ENCODE peak calls at places on chromosome 9, in five cellular contexts. A, E, Y, Q and S are unnamed samples.

GRCh38 chr9:76615149-76615548 is 149.1 kb upstream of the PCA3 start:
- DNase-seq in A (peak), E (peak), Y (peak), Q (no peak), S (no peak)

GRCh38 chr9:5909999-5910398 is 19.3 kb downstream of the MLANA start:
- DNase-seq in E (no peak), Y (no peak), Q (no peak), A (no peak), S (no peak)

GRCh38 chr9:37295796-37296195 is 126.7 kb upstream of the GRHPR start:
- DNase-seq in Q (no peak), Y (no peak), E (no peak), A (no peak), S (no peak)

GRCh38 chr9:130642926-130643325 is 21.5 kb upstream of the PRDM12 start:
- DNase-seq in Q (no peak), Y (no peak), A (no peak), E (no peak), S (no peak)

GRCh38 chr9:137115394-137116026 is 977 bp upstream of the DPP7 start:
- DNase-seq in Y (no peak), A (no peak), Q (no peak), E (no peak), S (no peak)

GRCh38 chr9:85514256-85514655 is 227.5 kb downstream of the AGTPBP1 start:
- DNase-seq in E (no peak), Y (no peak), A (no peak), Q (no peak), S (no peak)

GRCh38 chr9:117459941-117460340 is 45.1 kb upstream of the ASTN2 start:
- DNase-seq in E (no peak), Q (no peak), Y (no peak), A (no peak), S (no peak)

GRCh38 chr9:99137225-99137624 is 32.3 kb downstream of the TGFBR1 start:
- DNase-seq in Y (no peak), Q (no peak), E (no peak), A (no peak), S (no peak)

GRCh38 chr9:95626885-95627558 is 110.3 kb upstream of the PTCH1 start:
- DNase-seq in Q (no peak), Y (no peak), A (no peak), E (no peak), S (no peak)

GRCh38 chr9:104494808-104495207 is 9.3 kb upstream of the OR13F1 start:
- DNase-seq in E (no peak), Y (no peak), A (no peak), Q (peak), S (no peak)

GRCh38 chr9:136375096-136375495 is 1.6 kb upstream of the CARD9 start:
- DNase-seq in A (no peak), Y (no peak), Q (no peak), E (no peak), S (no peak)

GRCh38 chr9:107249131-107249533 is 33.9 kb upstream of the RAD23B start:
- DNase-seq in Y (no peak), Q (peak), E (no peak), A (no peak), S (no peak)

GRCh38 chr9:71683598-71684235 is 84.6 kb downstream of the CEMIP2 start:
- DNase-seq in A (no peak), Q (peak), Y (peak), E (peak), S (no peak)

GRCh38 chr9:129697956-129698757 is 32.7 kb downstream of the PRRX2 start:
- DNase-seq in E (no peak), Y (no peak), Q (peak), A (no peak), S (no peak)

GRCh38 chr9:104682642-104683041 is 11.7 kb upstream of the OR13D1 start:
- DNase-seq in Y (peak), A (no peak), Q (peak), E (peak), S (peak)

GRCh38 chr9:30575218-30575617 is 1809.2 kb upstream of the ACO1 start:
- DNase-seq in E (no peak), Q (no peak), A (no peak), Y (no peak), S (no peak)

GRCh38 chr9:109286981-109287380 is 33.9 kb downstream of the EPB41L4B start:
- DNase-seq in A (no peak), E (no peak), Q (no peak), Y (no peak), S (no peak)

GRCh38 chr9:129962376-129962765 is 80.6 kb downstream of the FNBP1 start:
- DNase-seq in A (no peak), Y (no peak), E (no peak), Q (peak), S (no peak)

GRCh38 chr9:34382879-34383278 is 6.2 kb upstream of the MYORG start:
- DNase-seq in A (no peak), E (no peak), Y (no peak), Q (no peak), S (no peak)

GRCh38 chr9:117306032-117306431 is 108.8 kb downstream of the ASTN2 start:
- DNase-seq in A (no peak), Y (no peak), E (no peak), Q (no peak), S (no peak)

GRCh38 chr9:109320338-109320733 is 523 bp downstream of the EPB41L4B start:
- DNase-seq in Q (peak), E (peak), A (no peak), Y (no peak), S (no peak)

GRCh38 chr9:81893929-81894328 is 34.3 kb upstream of the SPATA31D4 start:
- DNase-seq in Y (no peak), A (no peak), E (no peak), Q (no peak), S (peak)

GRCh38 chr9:70409800-70410199 is 4.7 kb downstream of the KLF9 start:
- DNase-seq in A (no peak), Y (no peak), E (no peak), Q (no peak), S (no peak)

GRCh38 chr9:70411930-70412677 is 2.4 kb downstream of the KLF9 start:
- DNase-seq in Y (peak), Q (no peak), E (peak), A (peak), S (no peak)

GRCh38 chr9:70409280-70409679 is 5.2 kb downstream of the KLF9 start:
- DNase-seq in Q (no peak), A (no peak), E (no peak), Y (peak), S (no peak)

GRCh38 chr9:70411141-70411929 is 3.1 kb downstream of the KLF9 start:
- DNase-seq in E (peak), Y (peak), A (peak), Q (peak), S (no peak)

GRCh38 chr9:70410368-70410767 is 4.1 kb downstream of the KLF9 start:
- DNase-seq in Y (peak), E (no peak), A (no peak), Q (no peak), S (no peak)
- H3K4me3 ChIP-seq in Y (peak), E (no peak), A (peak), Q (no peak), S (peak)

GRCh38 chr9:89808076-89808701 is 203.4 kb downstream of the GADD45G start:
- DNase-seq in Y (peak), Q (no peak), A (no peak), E (no peak), S (no peak)
- TF ChIP-seq CTCF in Y (peak), Q (peak), A (no peak), E (peak), S (peak)

DNA sequence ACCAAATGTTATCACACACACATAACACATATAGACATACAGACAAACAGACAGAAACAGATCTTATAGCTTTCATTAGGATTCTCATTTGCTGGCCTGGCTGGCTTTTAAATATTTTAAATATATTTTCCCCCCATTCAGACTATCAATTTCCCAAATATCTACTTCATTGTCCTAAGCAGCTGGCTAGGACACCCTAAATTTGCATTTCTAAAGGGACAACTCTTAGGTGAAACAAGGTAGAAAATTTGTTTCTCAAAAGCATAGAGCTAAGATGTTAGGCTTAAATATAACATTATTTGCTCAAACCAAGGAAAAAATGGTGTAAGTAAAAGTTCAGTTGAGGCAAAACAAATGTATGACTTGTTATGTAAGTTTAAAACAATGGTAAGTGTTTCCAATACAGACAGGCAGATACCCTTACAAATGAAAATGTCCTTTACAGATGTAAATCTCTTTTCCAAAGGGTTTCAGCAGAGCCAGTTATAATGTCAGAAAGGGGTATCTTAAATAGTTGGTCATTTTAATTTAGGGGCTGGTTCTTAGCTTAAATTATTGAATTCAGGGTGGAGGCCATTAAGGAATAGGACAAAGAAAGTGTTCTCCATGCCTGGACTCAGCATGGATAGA is 522.8 kb downstream of the DMRTA1 start:
- DNase-seq in Y (no peak), E (no peak), Q (no peak), A (no peak), S (no peak)
- H3K4me3 ChIP-seq in Y (no peak), E (no peak), Q (no peak), A (no peak), S (no peak)

DNA sequence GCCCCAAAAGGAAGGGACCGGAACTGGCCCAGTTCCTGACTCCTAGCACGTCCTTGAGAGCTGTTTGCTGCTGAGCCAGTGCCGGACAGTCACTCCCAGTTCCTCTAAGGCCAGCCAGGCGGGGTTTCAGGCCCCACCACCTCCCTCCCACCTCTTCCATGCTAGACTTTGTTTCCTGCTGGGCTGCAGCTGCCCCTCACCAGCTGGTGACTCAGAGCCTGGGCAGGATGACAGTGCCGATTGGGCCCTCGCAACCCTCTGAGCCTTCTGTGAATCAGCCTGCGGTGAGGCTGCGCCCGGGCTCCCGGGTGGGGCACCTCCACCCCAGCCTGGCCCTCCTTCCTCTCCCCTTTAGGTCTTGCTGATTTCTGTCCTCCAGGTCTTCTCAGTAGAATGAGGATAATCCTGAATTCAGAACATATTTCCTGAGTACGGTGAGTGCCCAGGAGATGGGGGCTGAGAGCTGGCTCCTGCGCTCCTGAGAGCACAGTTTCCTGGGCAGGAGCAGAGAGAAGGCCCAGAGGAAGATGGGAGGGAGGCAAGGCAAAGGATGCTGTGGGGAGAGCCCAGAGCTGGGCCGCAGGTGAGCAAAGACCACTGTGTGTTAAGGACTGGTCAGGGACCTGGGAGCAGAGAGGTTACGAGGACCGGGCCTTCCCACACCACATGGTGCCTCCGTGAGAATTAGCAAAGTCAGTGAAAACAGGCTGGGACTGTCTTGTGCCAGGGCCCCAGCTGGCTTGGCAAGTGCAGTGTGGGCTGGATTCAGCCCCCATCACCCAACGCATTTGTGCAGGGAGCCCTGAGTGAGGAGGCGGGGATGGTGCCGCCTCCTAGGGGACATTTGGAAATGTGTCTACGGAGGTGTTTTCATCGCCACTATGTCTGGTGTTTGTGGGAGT is 32.9 kb upstream of the STXBP1 start:
- DNase-seq in E (peak), Q (peak), Y (peak), A (peak), S (peak)
- TF ChIP-seq CTCF in E (peak), Q (peak), Y (peak), A (no peak), S (peak)

GRCh38 chr9:131676431-131676972 is 63.4 kb downstream of the RAPGEF1 start:
- DNase-seq in Y (no peak), A (no peak), Q (no peak), E (no peak), S (no peak)
- H3K4me3 ChIP-seq in Y (no peak), A (no peak), Q (no peak), E (no peak), S (no peak)